ENCODE peak calls at places on chromosomes 16 and 17, in six cellular contexts. O is heart right ventricle; L is transverse colon; C is stomach; W is mesenchymal stem cell; S is effector memory CD4-positive, alpha-beta T cell. T is an unnamed sample.

GRCh38 chr17:43416998-43417891 is 18.5 kb downstream of the ARL4D start:
- DNase-seq in S (no peak), O (peak; percentile 71), L (peak; percentile 76), C (peak; percentile 40), W (no peak), T (peak; percentile 90)

GRCh38 chr16:3645504-3646347 is 8.8 kb upstream of the DNASE1 start:
- DNase-seq in S (no peak), L (no peak), O (no peak), C (peak; percentile 17), W (peak; percentile 46), T (no peak)

GRCh38 chr16:70764632-70765031 is 36.3 kb downstream of the VAC14 start:
- DNase-seq in L (no peak), S (no peak), O (no peak), W (no peak), C (no peak), T (no peak)

GRCh38 chr17:48882272-48882671 is 10.3 kb upstream of the ATP5MC1 start:
- DNase-seq in C (no peak), W (no peak), O (no peak), L (no peak), S (no peak), T (no peak)

GRCh38 chr16:19804538-19805323 is 79.9 kb downstream of the GPRC5B start:
- DNase-seq in C (peak; percentile 77), S (no peak), W (no peak), O (peak; percentile 66), L (peak; percentile 41), T (peak; percentile 81)

GRCh38 chr17:48577946-48578615 is at the start of gene HOXB4:
- DNase-seq in W (peak; percentile 88), L (peak; percentile 80), C (peak; percentile 59), S (peak; percentile 64), O (peak; percentile 52), T (peak; percentile 90)

GRCh38 chr16:85301171-85301690 is 189.0 kb upstream of the CIBAR2 start:
- DNase-seq in C (peak; percentile 82), O (no peak), S (no peak), W (no peak), L (no peak), T (no peak)

GRCh38 chr16:1526608-1527555 is 6.6 kb upstream of the TMEM204 start:
- DNase-seq in C (no peak), W (no peak), O (peak; percentile 13), S (no peak), L (no peak), T (no peak)

GRCh38 chr16:3654249-3654991 is at the start of gene DNASE1:
- DNase-seq in C (peak; percentile 66), O (peak; percentile 39), S (peak; percentile 11), L (peak; percentile 74), W (peak; percentile 52), T (peak; percentile 81)

GRCh38 chr17:333626-334396 is 18.8 kb downstream of the RPH3AL start:
- DNase-seq in O (peak; percentile 79), C (peak; percentile 60), W (peak; percentile 86), L (peak; percentile 67), S (no peak), T (peak; percentile 86)

GRCh38 chr16:20844588-20844987 is 38.3 kb downstream of the REXO5 start:
- DNase-seq in O (no peak), S (peak; percentile 4), C (no peak), W (no peak), L (no peak), T (no peak)

GRCh38 chr17:78125976-78126894 is 2.3 kb downstream of the TMC6 start:
- DNase-seq in S (no peak), O (peak; percentile 68), L (no peak), W (no peak), C (no peak), T (no peak)

GRCh38 chr16:23435500-23435899 is 17.5 kb downstream of the COG7 start:
- DNase-seq in L (peak; percentile 73), O (peak; percentile 41), W (peak; percentile 67), S (peak; percentile 17), C (peak; percentile 68), T (peak; percentile 81)

GRCh38 chr17:66268247-66268927 is 34.0 kb upstream of the PRKCA start:
- DNase-seq in W (peak; percentile 54), S (no peak), O (no peak), L (no peak), C (no peak), T (no peak)

GRCh38 chr17:15955793-15956541 is 11.0 kb downstream of the ADORA2B start:
- DNase-seq in C (no peak), O (no peak), L (no peak), W (no peak), S (no peak), T (no peak)

GRCh38 chr17:17060001-17060929 is 18.0 kb downstream of the MPRIP start:
- DNase-seq in C (no peak), W (no peak), O (no peak), L (no peak), S (no peak), T (peak; percentile 50)

GRCh38 chr17:142102-142661 is 4.8 kb downstream of the SCGB1C2 start:
- DNase-seq in W (peak; percentile 59), O (no peak), C (peak; percentile 25), S (no peak), L (no peak), T (peak; percentile 69)

GRCh38 chr16:67375161-67375560 is 18.1 kb downstream of the TPPP3 start:
- DNase-seq in O (no peak), C (no peak), L (no peak), W (peak; percentile 9), S (no peak), T (no peak)

GRCh38 chr16:53744449-53744848 is 40.5 kb downstream of the FTO start:
- DNase-seq in C (no peak), S (no peak), W (no peak), L (no peak), O (no peak), T (no peak)

GRCh38 chr17:45353047-45353446 is 36.2 kb upstream of the MAP3K14 start:
- DNase-seq in L (peak; percentile 5), O (no peak), C (no peak), S (no peak), W (no peak), T (no peak)

GRCh38 chr16:52553322-52553721 is 6.4 kb upstream of the TOX3 start:
- DNase-seq in W (no peak), L (no peak), C (no peak), O (no peak), S (no peak), T (no peak)

GRCh38 chr16:88375236-88376052 is 7.3 kb upstream of the ZNF469 start:
- DNase-seq in C (no peak), S (no peak), L (no peak), O (no peak), W (no peak), T (peak; percentile 70)

GRCh38 chr17:81427446-81428120 is 32.3 kb downstream of the BAHCC1 start:
- DNase-seq in C (peak; percentile 95), S (no peak), O (peak; percentile 70), L (peak; percentile 67), W (no peak), T (peak; percentile 89)

GRCh38 chr17:19531780-19532501 is 1.7 kb upstream of the SLC47A1 start:
- DNase-seq in W (no peak), O (no peak), S (no peak), C (no peak), L (no peak), T (no peak)

GRCh38 chr16:59339871-59340270 is 605.8 kb upstream of the GOT2 start:
- DNase-seq in W (no peak), L (no peak), O (no peak), C (no peak), S (no peak), T (no peak)

GRCh38 chr16:48531011-48531962 is 78.7 kb downstream of the N4BP1 start:
- DNase-seq in W (no peak), S (no peak), L (no peak), O (peak; percentile 51), C (no peak), T (no peak)

GRCh38 chr17:57350266-57350665 is 93.9 kb downstream of the MSI2 start:
- DNase-seq in W (no peak), L (no peak), O (peak; percentile 40), C (no peak), S (no peak), T (peak; percentile 66)

GRCh38 chr16:3599922-3600321 is 11.5 kb downstream of the SLX4 start:
- DNase-seq in S (no peak), W (no peak), C (no peak), L (no peak), O (no peak), T (peak; percentile 43)

GRCh38 chr17:50137050-50137449 is 7.1 kb upstream of the SAMD14 start:
- DNase-seq in O (no peak), W (no peak), C (no peak), S (no peak), L (no peak), T (no peak)
- H3K36me3 ChIP-seq in O (peaks cover 24% of the 10 kb centered on the region), W (peaks cover 74% of the 10 kb centered on the region), C (peaks cover 81% of the 10 kb centered on the region), S (peaks cover 60% of the 10 kb centered on the region), L (peaks cover 23% of the 10 kb centered on the region), T (peaks cover 5% of the 10 kb centered on the region)

DNA sequence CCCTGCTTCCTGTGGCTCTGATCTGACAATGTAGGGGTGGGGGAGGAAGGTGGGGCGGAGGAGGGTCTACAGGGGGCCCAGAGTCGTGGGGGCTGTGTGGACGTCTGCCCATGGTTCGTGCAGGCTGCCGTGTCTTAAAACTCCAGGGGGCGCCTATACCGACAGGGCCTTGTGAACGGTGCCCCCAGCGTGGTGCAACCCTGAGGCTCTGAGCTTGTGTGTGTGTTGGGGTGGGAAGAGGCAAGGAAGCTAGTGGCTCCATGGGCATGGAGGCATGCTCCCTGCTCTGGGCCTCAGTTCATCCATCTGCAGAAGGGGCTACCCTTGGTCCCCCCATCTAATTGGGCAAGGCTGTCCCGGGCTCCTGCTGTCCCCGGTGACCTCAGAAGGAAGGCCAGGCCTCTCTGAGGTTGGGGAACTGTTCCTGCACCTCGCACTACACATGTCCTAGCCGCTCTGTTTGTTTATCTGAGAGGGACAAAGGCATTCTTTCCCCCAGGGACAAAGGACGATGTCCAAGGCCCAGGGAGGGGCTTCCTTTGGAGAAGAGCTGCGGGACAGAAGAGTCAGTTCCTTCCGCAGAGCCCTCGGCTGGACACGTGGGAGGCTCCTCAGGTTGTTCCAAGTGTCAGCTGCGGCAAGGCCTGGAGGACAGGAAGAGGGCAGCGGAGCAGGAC is 13.5 kb downstream of the CA4 start:
- DNase-seq in W (no peak), O (no peak), L (no peak), S (no peak), C (no peak), T (no peak)
- H3K27ac ChIP-seq in W (no peak overlapping the region), O (peak overlapping the region; percentile 71), L (no peak overlapping the region), S (no peak overlapping the region), C (peak overlapping the region; percentile 17), T (no peak overlapping the region)

GRCh38 chr17:60049936-60050335 is 28.8 kb downstream of the HEATR6 start:
- DNase-seq in L (no peak), C (no peak), S (no peak), O (no peak), W (peak; percentile 9), T (no peak)
- H3K36me3 ChIP-seq in L (peaks cover 63% of the 10 kb centered on the region), C (peaks cover 100% of the 10 kb centered on the region), S (peaks cover 82% of the 10 kb centered on the region), O (peaks cover 17% of the 10 kb centered on the region), W (peaks cover 96% of the 10 kb centered on the region), T (peaks cover 5% of the 10 kb centered on the region)

GRCh38 chr16:15960124-15960971 is 10.9 kb downstream of the ABCC1 start:
- DNase-seq in L (no peak), C (no peak), O (no peak), W (no peak), S (no peak), T (no peak)

GRCh38 chr16:15966420-15967222 is 17.2 kb downstream of the ABCC1 start:
- DNase-seq in O (no peak), L (no peak), S (no peak), C (no peak), W (peak; percentile 75), T (no peak)

GRCh38 chr16:15961557-15962205 is 12.3 kb downstream of the ABCC1 start:
- DNase-seq in S (no peak), W (no peak), C (no peak), L (no peak), O (no peak), T (no peak)

GRCh38 chr16:15961060-15961511 is 11.7 kb downstream of the ABCC1 start:
- DNase-seq in L (no peak), O (no peak), S (peak; percentile 68), W (no peak), C (no peak), T (no peak)

GRCh38 chr16:15963307-15963910 is 14.0 kb downstream of the ABCC1 start:
- DNase-seq in O (no peak), L (no peak), S (no peak), C (no peak), W (no peak), T (peak; percentile 63)
- H3K27ac ChIP-seq in O (no peak overlapping the region), L (peak overlapping the region; percentile 40), S (peak overlapping the region; percentile 19), C (no peak overlapping the region), W (no peak overlapping the region), T (peak overlapping the region; percentile 16)